ENCODE peak calls at places on chromosome 19, in six cellular contexts. Q is cardiac muscle cell, S is AG09309, M is astrocyte, C is upper lobe of right lung, U is endodermal cell. H is an unnamed sample.

GRCh38 chr19:29503140-29503758 is 22.5 kb upstream of the VSTM2B start:
- DNase-seq in Q (no peak), S (no peak), M (no peak), C (no peak), U (no peak), H (no peak)

GRCh38 chr19:329876-330275 is 14.7 kb downstream of the MIER2 start:
- DNase-seq in Q (no peak), S (no peak), M (no peak), C (peak), U (no peak), H (no peak)

GRCh38 chr19:51552996-51553725 is 17.9 kb upstream of the ZNF175 start:
- DNase-seq in Q (peak), S (no peak), M (peak), C (peak), U (peak), H (no peak)

GRCh38 chr19:19750842-19751790 is 18.2 kb upstream of the ZNF14 start:
- DNase-seq in Q (no peak), S (no peak), M (no peak), C (no peak), U (no peak), H (no peak)

GRCh38 chr19:23474761-23475160 is 79.5 kb upstream of the ZNF91 start:
- DNase-seq in Q (no peak), S (no peak), M (no peak), C (no peak), U (no peak), H (no peak)

GRCh38 chr19:49814010-49814409 is 918 bp upstream of the FUZ start:
- DNase-seq in Q (no peak), S (no peak), M (no peak), C (no peak), U (no peak), H (no peak)

GRCh38 chr19:49343127-49343526 is 7.9 kb downstream of the CD37 start:
- DNase-seq in Q (no peak), S (no peak), M (no peak), C (peak), U (peak), H (no peak)

GRCh38 chr19:17370026-17370587 is 7.0 kb downstream of the PLVAP start:
- DNase-seq in Q (no peak), S (no peak), M (peak), C (no peak), U (no peak), H (no peak)

GRCh38 chr19:19306191-19306590 is 14.1 kb downstream of the SUGP1 start:
- DNase-seq in Q (no peak), S (no peak), M (no peak), C (no peak), U (no peak), H (no peak)

GRCh38 chr19:782195-783043 is 14.8 kb upstream of the PTBP1 start:
- DNase-seq in Q (peak), S (no peak), M (peak), C (no peak), U (peak), H (peak)

GRCh38 chr19:1245884-1246816 is 2.2 kb upstream of the MIDN start:
- DNase-seq in Q (peak), S (no peak), M (no peak), C (peak), U (peak), H (no peak)

GRCh38 chr19:33460221-33460908 is 61.2 kb downstream of the PEPD start:
- DNase-seq in Q (no peak), S (no peak), M (no peak), C (peak), U (peak), H (no peak)

GRCh38 chr19:48689438-48689837 is 6.3 kb upstream of the FUT2 start:
- DNase-seq in Q (no peak), S (no peak), M (no peak), C (no peak), U (no peak), H (no peak)

GRCh38 chr19:30118221-30118620 is 176.2 kb downstream of the URI1 start:
- DNase-seq in Q (no peak), S (no peak), M (no peak), C (no peak), U (no peak), H (no peak)

GRCh38 chr19:1567116-1567847 is 843 bp downstream of the MEX3D start:
- DNase-seq in Q (no peak), S (no peak), M (peak), C (peak), U (peak), H (no peak)

GRCh38 chr19:35868823-35869326 is 501 bp downstream of the APLP1 start:
- DNase-seq in Q (no peak), S (no peak), M (no peak), C (no peak), U (no peak), H (no peak)

GRCh38 chr19:29805026-29805925 is 6.5 kb upstream of the CCNE1 start:
- DNase-seq in Q (no peak), S (no peak), M (peak), C (no peak), U (no peak), H (no peak)

GRCh38 chr19:50925734-50926133 is 14.5 kb upstream of the KLK4 start:
- DNase-seq in Q (no peak), S (no peak), M (no peak), C (no peak), U (no peak), H (no peak)

GRCh38 chr19:47713046-47714021 is at the start of gene EHD2:
- DNase-seq in Q (peak), S (no peak), M (peak), C (peak), U (peak), H (no peak)

GRCh38 chr19:49949735-49950589 is 11.0 kb downstream of the SIGLEC11 start:
- DNase-seq in Q (no peak), S (peak), M (no peak), C (no peak), U (no peak), H (no peak)

GRCh38 chr19:21202865-21203494 is 61.1 kb downstream of the ZNF431 start:
- DNase-seq in Q (peak), S (peak), M (peak), C (no peak), U (peak), H (no peak)

GRCh38 chr19:40933025-40933424 is 51.0 kb upstream of the CYP2A7 start:
- DNase-seq in Q (no peak), S (no peak), M (no peak), C (no peak), U (peak), H (no peak)

GRCh38 chr19:16445238-16446107 is 26.3 kb downstream of the EPS15L1 start:
- DNase-seq in Q (no peak), S (no peak), M (peak), C (no peak), U (no peak), H (no peak)

GRCh38 chr19:57437931-57438330 is 2.8 kb downstream of the ZNF749 start:
- DNase-seq in Q (no peak), S (no peak), M (no peak), C (no peak), U (no peak), H (no peak)

GRCh38 chr19:35144600-35145436 is 1.8 kb downstream of the FXYD7 start:
- DNase-seq in Q (peak), S (no peak), M (no peak), C (no peak), U (peak), H (no peak)

GRCh38 chr19:19474950-19475781 is 40.2 kb downstream of the TSSK6 start:
- DNase-seq in Q (no peak), S (no peak), M (no peak), C (no peak), U (peak), H (no peak)

GRCh38 chr19:50387176-50387867 is 3.2 kb downstream of the POLD1 start:
- DNase-seq in Q (no peak), S (no peak), M (no peak), C (peak), U (no peak), H (no peak)

GRCh38 chr19:15280048-15280725 is 47.9 kb upstream of the EPHX3 start:
- DNase-seq in Q (no peak), S (no peak), M (no peak), C (no peak), U (no peak), H (no peak)

GRCh38 chr19:10332158-10332964 is 968 bp downstream of the RAVER1 start:
- DNase-seq in Q (no peak), S (no peak), M (no peak), C (no peak), U (peak), H (no peak)

GRCh38 chr19:33724723-33725060 is 72.0 kb upstream of the KCTD15 start:
- DNase-seq in Q (no peak), S (no peak), M (no peak), C (peak), U (no peak), H (no peak)

GRCh38 chr19:31071157-31071855 is 277.9 kb downstream of the TSHZ3 start:
- DNase-seq in Q (no peak), S (no peak), M (no peak), C (no peak), U (no peak), H (peak)

GRCh38 chr19:5996598-5997320 is 18.8 kb upstream of the RANBP3 start:
- DNase-seq in Q (no peak), S (no peak), M (no peak), C (no peak), U (no peak), H (no peak)

GRCh38 chr19:46759817-46760333 is 13.6 kb upstream of the STRN4 start:
- DNase-seq in Q (no peak), S (peak), M (peak), C (no peak), U (no peak), H (peak)

GRCh38 chr19:12665646-12666304 is 767 bp downstream of the MAN2B1 start:
- DNase-seq in Q (no peak), S (no peak), M (no peak), C (no peak), U (no peak), H (no peak)

GRCh38 chr19:46859637-46860124 is 1.1 kb upstream of the ARHGAP35 start:
- DNase-seq in Q (no peak), S (no peak), M (no peak), C (peak), U (no peak), H (no peak)

GRCh38 chr19:49196527-49197240 is 39.1 kb downstream of the TRPM4 start:
- DNase-seq in Q (no peak), S (no peak), M (no peak), C (no peak), U (no peak), H (no peak)

GRCh38 chr19:42132030-42132628 is at the start of gene POU2F2:
- DNase-seq in Q (no peak), S (no peak), M (no peak), C (peak), U (peak), H (no peak)

GRCh38 chr19:4518345-4519171 is at the start of gene PLIN4:
- DNase-seq in Q (no peak), S (no peak), M (peak), C (no peak), U (peak), H (no peak)
- TF ChIP-seq CTCF in Q (no peak), S (no peak), M (no peak), C (no peak), U (no peak), H (no peak)

GRCh38 chr19:45574526-45574925 is 10.1 kb downstream of the OPA3 start:
- DNase-seq in Q (no peak), S (no peak), M (no peak), C (no peak), U (no peak), H (no peak)

GRCh38 chr19:45569619-45570421 is 14.8 kb downstream of the OPA3 start:
- DNase-seq in Q (peak), S (no peak), M (no peak), C (no peak), U (peak), H (no peak)

GRCh38 chr19:45575216-45575615 is 9.4 kb downstream of the OPA3 start:
- DNase-seq in Q (no peak), S (no peak), M (no peak), C (no peak), U (no peak), H (no peak)

GRCh38 chr19:45568732-45569131 is 15.9 kb downstream of the OPA3 start:
- DNase-seq in Q (no peak), S (no peak), M (peak), C (no peak), U (no peak), H (no peak)

DNA sequence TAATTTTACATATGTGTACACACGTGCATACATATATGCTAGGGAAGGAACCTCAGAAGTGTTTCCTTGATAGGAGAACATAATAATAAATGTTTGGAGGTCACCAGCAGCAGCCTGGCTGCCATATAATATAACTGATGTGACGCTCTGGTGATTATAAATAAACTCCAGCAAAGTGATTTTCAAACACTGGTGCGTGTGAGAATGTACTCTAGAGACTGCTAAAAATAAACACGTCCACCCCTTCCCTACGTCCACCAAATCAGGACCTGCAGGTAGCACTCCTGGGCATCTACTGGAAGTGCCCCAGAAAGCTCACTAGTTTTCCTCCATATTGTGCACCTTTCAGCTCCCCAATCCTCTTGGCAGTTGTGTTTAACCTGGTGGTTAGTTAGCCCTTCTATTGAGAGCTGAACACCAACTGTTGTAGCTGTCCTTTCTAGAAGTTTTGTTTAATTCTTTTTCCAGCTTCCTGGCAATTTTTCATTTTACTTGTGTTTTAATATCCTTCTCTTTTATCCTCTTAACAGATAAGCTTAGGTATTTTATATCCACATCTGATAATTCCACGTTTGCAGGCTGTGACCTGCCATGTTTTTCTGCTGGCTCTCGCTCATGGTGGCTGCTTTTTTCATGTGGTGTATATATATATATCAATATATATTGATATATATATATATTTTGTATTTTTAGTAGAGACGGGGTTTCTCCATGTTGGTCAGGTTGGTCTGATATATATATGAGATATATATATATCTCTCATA is 13.0 kb downstream of the OPA3 start:
- DNase-seq in Q (no peak), S (no peak), M (no peak), C (no peak), U (no peak), H (no peak)
- H3K4me3 ChIP-seq in Q (no peak), S (no peak), M (no peak), C (no peak), U (no peak), H (no peak)

DNA sequence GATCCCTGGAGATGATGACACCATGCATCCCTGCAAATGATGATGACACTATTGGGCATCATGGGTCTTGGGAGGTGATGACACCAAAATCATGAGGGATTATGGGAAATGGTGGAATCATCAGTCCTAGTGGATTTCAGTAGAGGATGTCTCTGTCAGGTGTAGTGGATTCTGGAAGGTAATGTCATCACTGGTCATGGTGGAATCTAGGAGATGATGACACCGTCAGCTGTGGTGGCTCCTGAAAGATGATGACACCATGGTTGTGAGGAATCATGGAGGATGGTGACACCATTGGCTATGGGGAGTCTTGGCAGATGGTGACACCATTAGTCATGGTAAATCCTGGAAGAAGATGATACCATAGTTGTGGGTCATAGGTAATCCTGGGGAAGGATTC is 11.9 kb downstream of the SHISA7 start:
- DNase-seq in Q (no peak), S (no peak), M (no peak), C (no peak), U (no peak), H (no peak)
- TF ChIP-seq CTCF in Q (no peak), S (no peak), M (no peak), C (no peak), U (no peak), H (no peak)

GRCh38 chr19:39157275-39157996 is 31.9 kb downstream of the PAK4 start:
- DNase-seq in Q (no peak), S (no peak), M (peak), C (no peak), U (no peak), H (no peak)
- H3K4me3 ChIP-seq in Q (no peak), S (no peak), M (no peak), C (no peak), U (no peak), H (no peak)

DNA sequence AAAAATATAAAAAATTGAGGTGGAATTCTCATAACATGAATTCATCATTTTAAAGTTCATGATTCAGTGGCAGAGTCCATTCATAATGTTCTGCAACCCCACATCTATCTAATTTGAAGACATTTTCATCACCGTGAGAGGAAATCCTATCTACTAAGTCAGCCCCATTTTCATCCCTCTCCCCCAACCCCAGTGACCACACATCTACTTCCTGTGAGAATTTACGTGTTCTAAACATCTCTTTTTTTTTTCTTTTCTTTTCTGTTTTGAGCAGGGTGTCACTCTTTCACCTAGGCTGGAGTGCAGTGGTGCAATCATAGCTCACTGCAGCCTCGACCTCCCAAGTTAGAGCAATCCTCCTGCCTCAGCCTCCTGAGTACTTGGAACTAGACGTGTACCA is 17.5 kb downstream of the ATCAY start:
- DNase-seq in Q (no peak), S (no peak), M (no peak), C (no peak), U (no peak), H (no peak)
- TF ChIP-seq CTCF in Q (no peak), S (no peak), M (no peak), C (no peak), U (no peak), H (no peak)

DNA sequence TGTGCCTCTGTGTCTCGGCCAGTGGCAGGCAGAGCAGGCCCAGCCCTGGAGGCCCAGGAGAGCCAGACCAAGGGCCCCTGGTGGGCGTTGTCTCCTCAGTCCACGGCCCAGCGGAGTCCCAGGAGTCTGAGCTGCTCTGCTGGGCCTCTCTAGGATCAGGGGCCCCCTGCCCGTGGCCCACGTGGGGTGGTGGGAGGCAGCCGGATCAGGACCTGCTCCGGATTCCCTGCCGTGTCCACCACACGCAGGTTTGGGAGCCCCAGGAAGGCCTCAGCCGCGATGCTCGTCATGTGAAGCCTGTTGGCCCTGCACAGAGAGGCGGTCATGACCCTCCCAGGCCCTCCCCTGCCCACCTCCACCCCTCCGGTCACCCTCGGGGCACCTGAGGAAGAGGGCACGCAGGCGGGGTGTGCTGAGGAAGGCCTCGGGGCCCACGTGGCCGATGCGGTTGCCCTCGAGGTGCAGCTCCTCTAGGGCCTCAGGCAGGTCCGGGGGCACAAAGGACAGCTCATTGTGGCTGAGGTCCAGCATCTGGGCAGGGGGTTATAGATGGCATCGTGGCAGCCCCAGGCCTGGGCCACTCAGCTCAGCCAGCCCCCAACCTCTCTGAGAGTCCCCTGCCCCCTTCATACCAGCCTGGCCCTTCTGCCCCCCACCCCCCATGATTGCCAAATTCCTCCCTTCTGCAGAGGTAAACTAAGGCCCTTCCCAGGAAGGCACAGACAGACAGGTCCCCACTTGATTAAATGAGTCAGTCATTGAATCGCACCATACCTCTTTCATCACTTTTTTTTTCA is 6.4 kb downstream of the PODNL1 start:
- DNase-seq in Q (no peak), S (no peak), M (no peak), C (no peak), U (no peak), H (no peak)
- H3K4me3 ChIP-seq in Q (no peak), S (no peak), M (no peak), C (no peak), U (no peak), H (no peak)

GRCh38 chr19:38374332-38375097 is at the start of gene PSMD8:
- DNase-seq in Q (peak), S (peak), M (peak), C (peak), U (peak), H (peak)
- TF ChIP-seq CTCF in Q (peak), S (peak), M (no peak), C (peak), U (peak), H (peak)

GRCh38 chr19:45403781-45404556 is 900 bp downstream of the PPP1R13L start:
- DNase-seq in Q (peak), S (no peak), M (no peak), C (peak), U (peak), H (no peak)
- H3K4me3 ChIP-seq in Q (peak), S (peak), M (peak), C (peak), U (peak), H (peak)

H was measured in AG04449.